ENCODE peak calls at places on chromosomes 2 and 18, in six cellular contexts. One of them, this sample, is unnamed.

GRCh38 chr18:32610116-32610630 is 139.5 kb upstream of the GAREM1 start:
- DNase-seq in IMR-90: no peak
- DNase-seq in mesendoderm: peak; percentile 7
- DNase-seq in mesenchymal stem cell: no peak
- DNase-seq in H1: no peak
- DNase-seq in trophoblast cell: no peak
- DNase-seq in this sample: no peak

GRCh38 chr18:58715540-58715939 is 44.3 kb downstream of the MALT1 start:
- DNase-seq in IMR-90: no peak
- DNase-seq in mesendoderm: no peak
- DNase-seq in mesenchymal stem cell: no peak
- DNase-seq in H1: no peak
- DNase-seq in trophoblast cell: no peak
- DNase-seq in this sample: no peak

GRCh38 chr2:179410552-179411356 is 146.1 kb upstream of the SESTD1 start:
- DNase-seq in IMR-90: peak; percentile 65
- DNase-seq in mesendoderm: peak; percentile 79
- DNase-seq in mesenchymal stem cell: peak; percentile 58
- DNase-seq in H1: peak; percentile 51
- DNase-seq in trophoblast cell: peak; percentile 31
- DNase-seq in this sample: peak; percentile 57

GRCh38 chr2:157488877-157489276 is 45.0 kb upstream of the CYTIP start:
- DNase-seq in IMR-90: no peak
- DNase-seq in mesendoderm: no peak
- DNase-seq in mesenchymal stem cell: no peak
- DNase-seq in H1: no peak
- DNase-seq in trophoblast cell: no peak
- DNase-seq in this sample: no peak

GRCh38 chr2:224008702-224009261 is 30.3 kb downstream of the SERPINE2 start:
- DNase-seq in IMR-90: no peak
- DNase-seq in mesendoderm: peak; percentile 75
- DNase-seq in mesenchymal stem cell: peak; percentile 63
- DNase-seq in H1: peak; percentile 67
- DNase-seq in trophoblast cell: peak; percentile 61
- DNase-seq in this sample: no peak

GRCh38 chr2:214103199-214104001 is 307.5 kb upstream of the VWC2L start:
- DNase-seq in IMR-90: peak; percentile 25
- DNase-seq in mesendoderm: no peak
- DNase-seq in mesenchymal stem cell: peak; percentile 14
- DNase-seq in H1: no peak
- DNase-seq in trophoblast cell: no peak
- DNase-seq in this sample: no peak

GRCh38 chr18:48732767-48733424 is 194.1 kb downstream of the CTIF start:
- DNase-seq in IMR-90: no peak
- DNase-seq in mesendoderm: no peak
- DNase-seq in mesenchymal stem cell: no peak
- DNase-seq in H1: no peak
- DNase-seq in trophoblast cell: no peak
- DNase-seq in this sample: no peak

GRCh38 chr2:63569740-63570139 is 18.5 kb downstream of the WDPCP start:
- DNase-seq in IMR-90: no peak
- DNase-seq in mesendoderm: no peak
- DNase-seq in mesenchymal stem cell: no peak
- DNase-seq in H1: no peak
- DNase-seq in trophoblast cell: no peak
- DNase-seq in this sample: no peak

GRCh38 chr2:42854207-42854818 is 61.9 kb upstream of the HAAO start:
- DNase-seq in IMR-90: peak; percentile 23
- DNase-seq in mesendoderm: peak; percentile 35
- DNase-seq in mesenchymal stem cell: peak; percentile 50
- DNase-seq in H1: no peak
- DNase-seq in trophoblast cell: no peak
- DNase-seq in this sample: no peak

GRCh38 chr2:42722328-42723190 is 41.4 kb downstream of the OXER1 start:
- DNase-seq in IMR-90: peak; percentile 89
- DNase-seq in mesendoderm: peak; percentile 94
- DNase-seq in mesenchymal stem cell: peak; percentile 92
- DNase-seq in H1: no peak
- DNase-seq in trophoblast cell: peak; percentile 22
- DNase-seq in this sample: no peak

GRCh38 chr2:58553937-58554336 is 312.8 kb upstream of the FANCL start:
- DNase-seq in IMR-90: no peak
- DNase-seq in mesendoderm: peak; percentile 73
- DNase-seq in mesenchymal stem cell: no peak
- DNase-seq in H1: no peak
- DNase-seq in trophoblast cell: no peak
- DNase-seq in this sample: no peak

GRCh38 chr18:36352384-36352783 is 54.9 kb downstream of the FHOD3 start:
- DNase-seq in IMR-90: peak; percentile 95
- DNase-seq in mesendoderm: no peak
- DNase-seq in mesenchymal stem cell: peak; percentile 29
- DNase-seq in H1: no peak
- DNase-seq in trophoblast cell: no peak
- DNase-seq in this sample: no peak

GRCh38 chr2:167729911-167730310 is 517.5 kb downstream of the STK39 start:
- DNase-seq in IMR-90: no peak
- DNase-seq in mesendoderm: no peak
- DNase-seq in mesenchymal stem cell: no peak
- DNase-seq in H1: no peak
- DNase-seq in trophoblast cell: no peak
- DNase-seq in this sample: no peak

GRCh38 chr2:182650704-182651103 is 65.4 kb upstream of the DNAJC10 start:
- DNase-seq in IMR-90: peak; percentile 76
- DNase-seq in mesendoderm: peak; percentile 52
- DNase-seq in mesenchymal stem cell: peak; percentile 75
- DNase-seq in H1: no peak
- DNase-seq in trophoblast cell: peak; percentile 7
- DNase-seq in this sample: peak; percentile 14
- H3K4me3 ChIP-seq in IMR-90: no peak overlapping the region
- H3K4me3 ChIP-seq in mesendoderm: no peak overlapping the region
- H3K4me3 ChIP-seq in mesenchymal stem cell: no peak overlapping the region
- H3K4me3 ChIP-seq in H1: no peak overlapping the region
- H3K4me3 ChIP-seq in trophoblast cell: no peak overlapping the region
- H3K4me3 ChIP-seq in this sample: no peak overlapping the region

GRCh38 chr2:216391401-216391800 is 19.1 kb upstream of the MARCHF4 start:
- DNase-seq in IMR-90: peak; percentile 19
- DNase-seq in mesendoderm: peak; percentile 18
- DNase-seq in mesenchymal stem cell: peak; percentile 51
- DNase-seq in H1: no peak
- DNase-seq in trophoblast cell: no peak
- DNase-seq in this sample: no peak
- H3K79me1 ChIP-seq in IMR-90: no peaks in the 10 kb centered on the region
- H3K79me1 ChIP-seq in mesendoderm: no peaks in the 10 kb centered on the region
- H3K79me1 ChIP-seq in mesenchymal stem cell: no peaks in the 10 kb centered on the region
- H3K79me1 ChIP-seq in H1: no peaks in the 10 kb centered on the region
- H3K79me1 ChIP-seq in trophoblast cell: no peaks in the 10 kb centered on the region
- H3K79me1 ChIP-seq in this sample: no peaks in the 10 kb centered on the region

GRCh38 chr2:237593036-237593435 is 2.5 kb upstream of the RAB17 start:
- DNase-seq in IMR-90: no peak
- DNase-seq in mesendoderm: no peak
- DNase-seq in mesenchymal stem cell: no peak
- DNase-seq in H1: no peak
- DNase-seq in trophoblast cell: peak; percentile 75
- DNase-seq in this sample: no peak
- H3K4me3 ChIP-seq in IMR-90: no peak overlapping the region
- H3K4me3 ChIP-seq in mesendoderm: no peak overlapping the region
- H3K4me3 ChIP-seq in mesenchymal stem cell: no peak overlapping the region
- H3K4me3 ChIP-seq in H1: no peak overlapping the region
- H3K4me3 ChIP-seq in trophoblast cell: no peak overlapping the region
- H3K4me3 ChIP-seq in this sample: no peak overlapping the region

GRCh38 chr2:46818141-46818552 is 97.5 kb downstream of the MCFD2 start:
- DNase-seq in IMR-90: no peak
- DNase-seq in mesendoderm: no peak
- DNase-seq in mesenchymal stem cell: no peak
- DNase-seq in H1: no peak
- DNase-seq in trophoblast cell: no peak
- DNase-seq in this sample: no peak
- H3K79me1 ChIP-seq in IMR-90: no peaks in the 10 kb centered on the region
- H3K79me1 ChIP-seq in mesendoderm: no peaks in the 10 kb centered on the region
- H3K79me1 ChIP-seq in mesenchymal stem cell: no peaks in the 10 kb centered on the region
- H3K79me1 ChIP-seq in H1: no peaks in the 10 kb centered on the region
- H3K79me1 ChIP-seq in trophoblast cell: no peaks in the 10 kb centered on the region
- H3K79me1 ChIP-seq in this sample: no peaks in the 10 kb centered on the region

GRCh38 chr2:144948205-144948855 is 428.4 kb upstream of the ZEB2 start:
- DNase-seq in IMR-90: no peak
- DNase-seq in mesendoderm: no peak
- DNase-seq in mesenchymal stem cell: no peak
- DNase-seq in H1: no peak
- DNase-seq in trophoblast cell: no peak
- DNase-seq in this sample: no peak

GRCh38 chr2:144946263-144946662 is 426.3 kb upstream of the ZEB2 start:
- DNase-seq in IMR-90: no peak
- DNase-seq in mesendoderm: no peak
- DNase-seq in mesenchymal stem cell: peak; percentile 15
- DNase-seq in H1: no peak
- DNase-seq in trophoblast cell: no peak
- DNase-seq in this sample: no peak

GRCh38 chr2:144947709-144948037 is 427.8 kb upstream of the ZEB2 start:
- DNase-seq in IMR-90: no peak
- DNase-seq in mesendoderm: no peak
- DNase-seq in mesenchymal stem cell: no peak
- DNase-seq in H1: no peak
- DNase-seq in trophoblast cell: no peak
- DNase-seq in this sample: no peak

GRCh38 chr2:144950874-144951560 is 431.1 kb upstream of the ZEB2 start:
- DNase-seq in IMR-90: peak; percentile 88
- DNase-seq in mesendoderm: peak; percentile 70
- DNase-seq in mesenchymal stem cell: peak; percentile 82
- DNase-seq in H1: no peak
- DNase-seq in trophoblast cell: no peak
- DNase-seq in this sample: no peak
- H3K4me3 ChIP-seq in IMR-90: no peak overlapping the region
- H3K4me3 ChIP-seq in mesendoderm: no peak overlapping the region
- H3K4me3 ChIP-seq in mesenchymal stem cell: no peak overlapping the region
- H3K4me3 ChIP-seq in H1: no peak overlapping the region
- H3K4me3 ChIP-seq in trophoblast cell: no peak overlapping the region
- H3K4me3 ChIP-seq in this sample: no peak overlapping the region

GRCh38 chr2:36512705-36513104 is 85.3 kb downstream of the FEZ2 start:
- DNase-seq in IMR-90: no peak
- DNase-seq in mesendoderm: no peak
- DNase-seq in mesenchymal stem cell: no peak
- DNase-seq in H1: no peak
- DNase-seq in trophoblast cell: peak; percentile 42
- DNase-seq in this sample: no peak

GRCh38 chr2:36516136-36516870 is 81.7 kb downstream of the FEZ2 start:
- DNase-seq in IMR-90: peak; percentile 58
- DNase-seq in mesendoderm: no peak
- DNase-seq in mesenchymal stem cell: peak; percentile 34
- DNase-seq in H1: no peak
- DNase-seq in trophoblast cell: peak; percentile 93
- DNase-seq in this sample: no peak

GRCh38 chr2:36511858-36512630 is 85.9 kb downstream of the FEZ2 start:
- DNase-seq in IMR-90: no peak
- DNase-seq in mesendoderm: no peak
- DNase-seq in mesenchymal stem cell: no peak
- DNase-seq in H1: no peak
- DNase-seq in trophoblast cell: no peak
- DNase-seq in this sample: no peak

GRCh38 chr2:36513661-36514060 is 84.3 kb downstream of the FEZ2 start:
- DNase-seq in IMR-90: no peak
- DNase-seq in mesendoderm: no peak
- DNase-seq in mesenchymal stem cell: no peak
- DNase-seq in H1: no peak
- DNase-seq in trophoblast cell: no peak
- DNase-seq in this sample: no peak

DNA sequence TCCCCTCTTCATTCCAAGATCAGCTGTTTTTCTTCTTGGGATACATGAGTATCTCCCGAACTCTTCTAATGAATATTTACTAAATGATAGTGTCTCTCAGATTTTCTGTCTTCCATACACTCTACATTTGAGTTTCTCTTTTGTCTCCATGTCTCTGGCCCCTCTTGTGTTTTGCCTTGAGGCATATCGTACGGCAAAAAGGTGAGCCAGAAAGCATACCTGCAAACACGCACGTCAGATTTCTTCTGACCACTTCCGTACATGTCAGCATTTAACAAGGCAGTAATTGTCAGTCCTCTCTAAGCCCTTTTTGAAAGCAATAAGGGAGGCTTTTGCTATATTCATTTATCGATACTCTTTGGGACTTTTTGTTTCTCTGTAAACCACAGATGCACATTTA is 82.4 kb downstream of the FEZ2 start:
- DNase-seq in IMR-90: no peak
- DNase-seq in mesendoderm: no peak
- DNase-seq in mesenchymal stem cell: no peak
- DNase-seq in H1: no peak
- DNase-seq in trophoblast cell: peak; percentile 63
- DNase-seq in this sample: no peak
- H3K79me1 ChIP-seq in IMR-90: peaks cover 28% of the 10 kb centered on the region
- H3K79me1 ChIP-seq in mesendoderm: no peaks in the 10 kb centered on the region
- H3K79me1 ChIP-seq in mesenchymal stem cell: peaks cover 26% of the 10 kb centered on the region
- H3K79me1 ChIP-seq in H1: no peaks in the 10 kb centered on the region
- H3K79me1 ChIP-seq in trophoblast cell: peaks cover 2% of the 10 kb centered on the region
- H3K79me1 ChIP-seq in this sample: no peaks in the 10 kb centered on the region

DNA sequence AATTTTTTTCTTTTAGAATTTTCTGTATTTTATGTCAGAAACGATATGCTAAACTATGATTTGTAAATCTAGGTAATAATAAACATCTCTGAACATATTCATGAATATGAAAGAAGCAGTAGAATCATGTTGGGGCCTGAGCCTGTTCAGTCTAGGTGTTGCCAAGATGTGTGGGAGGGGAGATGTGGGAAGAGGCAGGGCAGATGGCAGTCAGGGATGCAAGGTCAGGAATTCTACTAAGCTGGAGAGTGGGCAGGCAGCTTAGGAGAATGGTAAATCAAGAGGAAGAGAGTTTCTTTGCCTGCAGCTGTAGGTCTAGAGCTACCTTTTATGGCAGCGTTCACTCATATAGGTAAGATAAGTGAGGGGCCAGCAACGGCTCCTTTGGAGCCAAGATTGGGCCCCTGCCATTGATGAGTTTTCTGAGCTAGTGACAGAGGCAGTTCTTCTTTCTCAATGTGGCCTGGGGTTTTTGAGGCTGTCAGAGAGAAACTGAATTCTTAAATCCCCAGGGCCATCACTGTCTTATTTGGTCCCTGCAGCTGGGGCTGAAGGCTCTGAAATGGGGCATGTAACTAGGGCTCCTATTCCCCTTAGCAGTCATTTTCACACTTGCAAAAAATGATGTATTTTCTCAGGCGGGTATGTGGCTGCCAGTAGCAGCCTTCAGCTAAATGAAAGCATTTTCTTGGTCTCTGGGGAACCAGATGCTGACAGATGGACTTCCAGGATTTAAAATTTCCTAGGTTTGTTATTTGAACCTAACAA is 232.8 kb downstream of the PIK3C3 start:
- DNase-seq in IMR-90: no peak
- DNase-seq in mesendoderm: no peak
- DNase-seq in mesenchymal stem cell: no peak
- DNase-seq in H1: no peak
- DNase-seq in trophoblast cell: no peak
- DNase-seq in this sample: no peak
- H3K4me3 ChIP-seq in IMR-90: no peak overlapping the region
- H3K4me3 ChIP-seq in mesendoderm: no peak overlapping the region
- H3K4me3 ChIP-seq in mesenchymal stem cell: no peak overlapping the region
- H3K4me3 ChIP-seq in H1: no peak overlapping the region
- H3K4me3 ChIP-seq in trophoblast cell: no peak overlapping the region
- H3K4me3 ChIP-seq in this sample: no peak overlapping the region

This sample was measured in neuronal stem cell.